ENCODE peak calls at places on chromosome 2, in eight cellular contexts. M is ureter; C is AG09309; G is stimulated activated naive CD4-positive, alpha-beta T cell; X is stimulated activated CD8-positive, alpha-beta memory T cell treated with anti-CD3 and anti-CD28 coated beads, Interleukin-7, amount 100 ng/mL, for 24 hours; Z is stimulated activated CD4-positive, alpha-beta T cell treated with anti-CD3 and anti-CD28 coated beads, Interleukin-4, amount 100 ng/mL, for 1 hour; A is MV-4-11; J is SK-MEL-5. B is an unnamed sample.

GRCh38 chr2:173397539-173397938 is 42.9 kb downstream of the CDCA7 start:
- DNase-seq in C (no peak), X (no peak), G (no peak), M (no peak), A (no peak), Z (no peak), J (no peak), B (no peak)

GRCh38 chr2:74747411-74748080 is 86.4 kb upstream of the HK2 start:
- DNase-seq in J (no peak), Z (no peak), C (peak), A (peak), M (no peak), G (no peak), X (no peak), B (no peak)

GRCh38 chr2:214671330-214671850 is 138.1 kb downstream of the BARD1 start:
- DNase-seq in C (no peak), Z (no peak), J (no peak), G (no peak), X (no peak), A (peak), M (no peak), B (no peak)

GRCh38 chr2:37912056-37912455 is 13.0 kb upstream of the RMDN2 start:
- DNase-seq in Z (no peak), C (no peak), X (no peak), A (no peak), G (no peak), M (no peak), J (no peak), B (no peak)

GRCh38 chr2:64062840-64063239 is 43.6 kb upstream of the VPS54 start:
- DNase-seq in C (peak), A (no peak), J (no peak), G (no peak), Z (no peak), M (no peak), X (no peak), B (no peak)

GRCh38 chr2:72973566-72974435 is 56.5 kb downstream of the EMX1 start:
- DNase-seq in X (no peak), M (no peak), Z (peak), A (peak), G (peak), C (no peak), J (peak), B (peak)

GRCh38 chr2:62603154-62603712 is 97.2 kb upstream of the TMEM17 start:
- DNase-seq in M (no peak), Z (no peak), C (no peak), A (no peak), X (no peak), G (no peak), J (no peak), B (peak)

GRCh38 chr2:150409196-150409595 is 78.3 kb downstream of the RND3 start:
- DNase-seq in C (no peak), G (no peak), Z (no peak), J (no peak), A (no peak), M (no peak), X (no peak), B (no peak)

GRCh38 chr2:121505005-121505404 is 25.7 kb upstream of the RNU4ATAC start:
- DNase-seq in J (no peak), A (peak), G (no peak), X (no peak), M (no peak), C (peak), Z (no peak), B (no peak)

GRCh38 chr2:72570401-72570800 is 255.4 kb downstream of the EXOC6B start:
- DNase-seq in J (no peak), A (no peak), M (no peak), C (no peak), Z (no peak), G (no peak), X (no peak), B (no peak)

GRCh38 chr2:188819781-188820180 is 154.4 kb upstream of the COL3A1 start:
- DNase-seq in A (no peak), C (no peak), Z (no peak), J (no peak), M (no peak), X (no peak), G (no peak), B (peak)

GRCh38 chr2:127784965-127785518 is 25.9 kb downstream of the WDR33 start:
- DNase-seq in Z (no peak), C (no peak), X (no peak), G (no peak), A (no peak), J (no peak), M (no peak), B (no peak)

GRCh38 chr2:156046900-156047299 is 285.6 kb downstream of the NR4A2 start:
- DNase-seq in C (no peak), G (no peak), Z (no peak), M (no peak), A (no peak), J (no peak), X (no peak), B (no peak)